ENCODE peak calls at places on chromosomes 12 and 14, in nine cellular contexts. J is CD8-positive, alpha-beta T cell; U is CD4-positive, alpha-beta T cell; I is GM12864; S is mucosa of descending colon; W is PC-3; T is mammary epithelial cell; K is glutamatergic neuron; R is cardiac muscle cell. Z is an unnamed sample.

GRCh38 chr14:74571441-74571841 is 40.6 kb downstream of the LTBP2 start:
- DNase-seq in R (peak), K (no peak), S (no peak), J (no peak), W (peak), T (no peak), I (no peak), U (no peak), Z (no peak)

GRCh38 chr12:88663001-88663400 is 82.7 kb upstream of the KITLG start:
- DNase-seq in U (no peak), S (no peak), I (no peak), K (no peak), J (no peak), W (peak), T (no peak), R (peak), Z (no peak)

GRCh38 chr12:86660488-86661171 is 404.4 kb upstream of the MGAT4C start:
- DNase-seq in T (peak), K (no peak), R (no peak), W (peak), J (no peak), I (no peak), U (no peak), S (no peak), Z (no peak)

GRCh38 chr14:84969501-84969900 is 560.4 kb upstream of the FLRT2 start:
- DNase-seq in R (no peak), U (no peak), T (peak), S (no peak), K (no peak), W (peak), J (no peak), I (no peak), Z (no peak)

GRCh38 chr12:77062846-77063461 is 2.4 kb downstream of the E2F7 start:
- DNase-seq in W (peak), I (peak), U (no peak), S (no peak), R (peak), K (no peak), T (no peak), J (no peak), Z (no peak)

GRCh38 chr14:99721792-99722516 is 37.9 kb downstream of the CYP46A1 start:
- DNase-seq in S (no peak), T (no peak), U (no peak), K (no peak), I (no peak), J (peak), W (no peak), R (no peak), Z (no peak)

GRCh38 chr14:70338550-70338949 is 20.9 kb downstream of the COX16 start:
- DNase-seq in U (no peak), T (no peak), S (no peak), W (no peak), R (no peak), I (no peak), J (no peak), K (no peak), Z (no peak)

GRCh38 chr14:72597834-72598233 is 296.1 kb downstream of the DPF3 start:
- DNase-seq in U (no peak), J (no peak), T (no peak), K (no peak), W (no peak), I (no peak), R (no peak), S (no peak), Z (no peak)

GRCh38 chr12:25251749-25252148 is 1.0 kb upstream of the KRAS start:
- DNase-seq in W (no peak), R (no peak), J (no peak), U (no peak), S (no peak), I (no peak), T (no peak), K (no peak), Z (no peak)

GRCh38 chr12:57088442-57089258 is at the start of gene NAB2:
- DNase-seq in K (peak), S (peak), J (peak), R (peak), I (peak), W (peak), U (peak), T (peak), Z (peak)

GRCh38 chr12:61367281-61367785 is 892.9 kb upstream of the USP15 start:
- DNase-seq in T (no peak), J (no peak), U (no peak), S (no peak), I (no peak), R (no peak), K (no peak), W (peak), Z (no peak)

GRCh38 chr12:124824195-124824594 is 39.5 kb downstream of the SCARB1 start:
- DNase-seq in R (no peak), T (no peak), U (no peak), W (no peak), S (no peak), K (no peak), J (no peak), I (no peak), Z (no peak)

GRCh38 chr12:48788852-48789775 is at the start of gene ADCY6:
- DNase-seq in R (peak), W (peak), S (peak), K (peak), T (peak), U (no peak), I (no peak), J (no peak), Z (peak)

GRCh38 chr14:20801726-20802125 is 918 bp downstream of the RNASE1 start:
- DNase-seq in K (no peak), W (no peak), J (no peak), R (peak), I (no peak), T (no peak), U (no peak), S (no peak), Z (no peak)

GRCh38 chr12:8860165-8860961 is 37.9 kb downstream of the A2ML1 start:
- DNase-seq in J (peak), I (peak), T (peak), K (peak), U (peak), R (peak), S (no peak), W (peak), Z (peak)

GRCh38 chr12:94571556-94571955 is 78.8 kb downstream of the TMCC3 start:
- DNase-seq in W (peak), I (no peak), S (no peak), U (no peak), R (peak), J (no peak), T (peak), K (no peak), Z (no peak)

GRCh38 chr12:115998119-115998633 is 279.3 kb downstream of the MED13L start:
- DNase-seq in U (no peak), W (peak), K (no peak), I (peak), J (no peak), R (peak), S (no peak), T (peak), Z (no peak)

GRCh38 chr12:27818421-27818918 is 38.4 kb upstream of the MANSC4 start:
- DNase-seq in R (no peak), J (no peak), T (no peak), W (peak), S (no peak), U (no peak), K (no peak), I (no peak), Z (no peak)

GRCh38 chr14:32920696-32921276 is 17.9 kb upstream of the NPAS3 start:
- DNase-seq in W (no peak), J (no peak), K (no peak), I (no peak), S (no peak), T (no peak), U (no peak), R (no peak), Z (no peak)

GRCh38 chr12:22334696-22335290 is at the start of gene ST8SIA1:
- DNase-seq in K (peak), R (peak), U (peak), J (peak), W (no peak), I (no peak), T (peak), S (peak), Z (peak)

GRCh38 chr12:52280796-52281560 is 6.5 kb downstream of the KRT86 start:
- DNase-seq in S (no peak), W (peak), U (no peak), T (peak), I (no peak), K (no peak), R (peak), J (peak), Z (no peak)

GRCh38 chr14:61452452-61452851 is 131.1 kb downstream of the PRKCH start:
- DNase-seq in J (peak), U (peak), T (no peak), W (no peak), S (no peak), R (no peak), K (no peak), I (no peak), Z (no peak)

GRCh38 chr12:45200497-45201043 is 15.3 kb upstream of the ANO6 start:
- DNase-seq in R (peak), K (no peak), U (no peak), J (no peak), S (no peak), I (no peak), W (no peak), T (peak), Z (no peak)

GRCh38 chr12:26492406-26492805 is 297.0 kb downstream of the SSPN start:
- DNase-seq in W (no peak), S (no peak), J (no peak), R (no peak), K (no peak), I (no peak), U (no peak), T (no peak), Z (no peak)

GRCh38 chr12:1925125-1925963 is 6.9 kb upstream of the CACNA2D4 start:
- DNase-seq in J (peak), I (no peak), U (no peak), R (no peak), T (no peak), S (no peak), K (no peak), W (no peak), Z (no peak)

GRCh38 chr12:108620236-108620879 is 13.3 kb downstream of the SELPLG start:
- DNase-seq in K (no peak), T (no peak), I (no peak), R (peak), W (no peak), U (no peak), J (no peak), S (no peak), Z (no peak)

GRCh38 chr14:77243853-77244252 is 27.2 kb downstream of the NGB start:
- DNase-seq in J (no peak), R (no peak), I (no peak), W (no peak), U (no peak), S (no peak), T (no peak), K (no peak), Z (no peak)

GRCh38 chr14:77246784-77247183 is 24.2 kb downstream of the NGB start:
- DNase-seq in I (no peak), T (no peak), K (no peak), R (no peak), J (no peak), W (no peak), S (no peak), U (no peak), Z (no peak)

GRCh38 chr14:77248666-77249065 is 22.3 kb downstream of the NGB start:
- DNase-seq in R (no peak), I (no peak), W (peak), S (no peak), U (no peak), J (no peak), T (no peak), K (no peak), Z (no peak)

GRCh38 chr14:77242752-77243151 is 28.3 kb downstream of the NGB start:
- DNase-seq in T (no peak), S (no peak), U (no peak), I (no peak), K (no peak), R (no peak), W (no peak), J (no peak), Z (no peak)

DNA sequence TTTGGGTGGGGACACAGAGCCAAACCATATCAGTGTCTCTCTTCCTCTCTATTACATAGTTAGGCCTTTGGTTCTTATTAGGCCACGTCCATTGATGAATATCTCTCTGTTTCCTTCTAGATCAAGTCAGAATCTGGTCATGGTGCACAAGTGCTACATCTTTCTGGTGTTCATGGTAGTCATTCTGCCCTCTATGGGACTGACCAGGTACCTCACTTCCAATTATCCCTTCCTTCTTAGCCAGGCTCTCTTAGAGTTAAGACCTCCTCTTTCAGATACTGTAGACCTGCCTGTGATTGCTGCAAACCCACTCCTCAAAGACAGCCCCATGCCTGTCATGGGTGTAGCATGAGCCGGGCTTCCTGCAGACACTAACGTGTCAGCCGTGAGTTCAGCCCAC is 25.2 kb downstream of the NGB start:
- DNase-seq in J (no peak), T (no peak), S (no peak), U (no peak), I (no peak), K (no peak), W (no peak), R (no peak), Z (no peak)
- TF ChIP-seq CTCF in J (no peak), T (no peak), S (no peak), U (no peak), I (peak), K (no peak), W (peak), R (no peak), Z (peak)

GRCh38 chr12:66942741-66943465 is 264.0 kb upstream of the GRIP1 start:
- DNase-seq in R (no peak), K (no peak), W (no peak), U (no peak), I (no peak), T (no peak), J (no peak), S (no peak), Z (no peak)
- TF ChIP-seq CTCF in R (no peak), K (peak), W (peak), U (no peak), I (no peak), T (peak), J (no peak), S (no peak), Z (peak)

GRCh38 chr14:101077511-101078074 is 174.1 kb upstream of the RTL1 start:
- DNase-seq in W (no peak), I (no peak), J (peak), U (no peak), R (peak), S (no peak), K (peak), T (no peak), Z (peak)
- TF ChIP-seq CTCF in W (no peak), I (no peak), J (no peak), U (no peak), R (no peak), S (no peak), K (no peak), T (no peak), Z (no peak)

DNA sequence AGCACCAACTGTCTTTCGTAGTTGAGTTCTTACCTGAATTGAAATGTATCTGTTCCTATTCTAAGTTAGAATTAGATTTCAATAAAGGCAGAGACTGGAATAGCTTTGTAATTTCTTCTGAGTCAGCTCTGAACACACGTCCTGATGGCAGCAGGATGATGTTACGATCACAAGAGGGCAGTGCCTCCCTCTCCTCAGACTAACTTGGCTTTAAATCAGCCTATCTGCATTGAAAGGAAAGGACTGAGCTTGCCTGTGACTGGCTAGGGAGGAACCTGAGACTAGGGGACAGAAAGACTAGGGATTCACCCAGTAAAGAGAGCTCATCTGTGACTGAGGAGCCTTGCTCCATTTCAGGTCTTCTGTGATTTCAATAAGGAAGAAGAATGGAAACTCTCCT is 323.7 kb upstream of the OR4E1 start:
- DNase-seq in R (peak), S (no peak), I (no peak), T (peak), W (peak), J (peak), K (peak), U (peak), Z (no peak)
- TF ChIP-seq CTCF in R (peak), S (no peak), I (peak), T (peak), W (peak), J (peak), K (no peak), U (no peak), Z (peak)

GRCh38 chr12:32517966-32518365 is 118.6 kb downstream of the FGD4 start:
- DNase-seq in S (no peak), J (no peak), T (no peak), U (no peak), W (no peak), K (no peak), I (no peak), R (no peak), Z (no peak)
- TF ChIP-seq CTCF in S (no peak), J (no peak), T (no peak), U (no peak), W (no peak), K (no peak), I (no peak), R (no peak), Z (no peak)

DNA sequence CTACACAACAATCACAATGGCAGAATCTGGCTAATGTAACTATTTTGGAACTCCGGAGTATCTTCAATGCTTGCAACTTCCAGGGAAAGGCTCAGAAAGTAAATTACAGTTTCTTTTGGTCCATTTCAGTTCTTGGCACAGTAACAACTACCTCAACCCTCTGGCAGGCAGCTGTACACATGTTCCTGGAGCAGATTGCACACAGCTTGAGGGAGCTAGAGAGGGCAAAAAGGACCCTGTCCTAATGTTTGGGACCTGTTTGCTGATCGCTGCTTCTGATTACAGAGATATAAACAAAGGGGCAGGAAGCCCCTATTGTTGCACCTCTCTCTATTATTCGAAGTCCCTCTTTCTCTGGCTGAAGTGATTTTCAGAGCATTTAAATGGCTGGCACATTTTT is 35.2 kb upstream of the SLC38A1 start:
- DNase-seq in S (no peak), U (no peak), I (no peak), R (peak), J (no peak), T (no peak), K (no peak), W (no peak), Z (no peak)
- TF ChIP-seq CTCF in S (no peak), U (no peak), I (no peak), R (no peak), J (no peak), T (no peak), K (no peak), W (no peak), Z (no peak)